ENCODE peak calls at places on chromosomes 7 and 10, in four cellular contexts. C is sigmoid colon; Z is mucosa of descending colon; S is stimulated activated CD4-positive, alpha-beta T cell treated with anti-CD3 and anti-CD28 coated beads, Interleukin-2, amount 100 ng/mL, for 48 hours. T is an unnamed sample.

GRCh38 chr10:127578628-127579305 is 29.7 kb downstream of the NPS start:
- DNase-seq in Z (no peak), C (no peak), S (no peak), T (no peak)

GRCh38 chr10:76903387-76903786 is 734.2 kb downstream of the KCNMA1 start:
- DNase-seq in S (no peak), C (no peak), Z (no peak), T (no peak)

GRCh38 chr10:86795353-86795752 is 38.9 kb downstream of the BMPR1A start:
- DNase-seq in Z (no peak), C (no peak), S (no peak), T (no peak)

GRCh38 chr10:59361659-59362183 is 628 bp downstream of the FAM13C start:
- DNase-seq in Z (no peak), C (no peak), S (no peak), T (no peak)

GRCh38 chr10:1382711-1383110 is 326.5 kb downstream of the WDR37 start:
- DNase-seq in Z (no peak), C (no peak), S (no peak), T (no peak)

GRCh38 chr10:43133196-43133808 is 4.9 kb upstream of the CSGALNACT2 start:
- DNase-seq in S (no peak), C (no peak), Z (no peak), T (no peak)

GRCh38 chr7:151759591-151760042 is 117.3 kb downstream of the PRKAG2 start:
- DNase-seq in S (peak), Z (no peak), C (peak), T (no peak)

GRCh38 chr7:3670898-3671297 is 369.8 kb downstream of the SDK1 start:
- DNase-seq in C (no peak), Z (no peak), S (no peak), T (no peak)

GRCh38 chr7:27575647-27576046 is 87.0 kb downstream of the HIBADH start:
- DNase-seq in Z (no peak), S (no peak), C (no peak), T (no peak)

GRCh38 chr7:107691713-107692112 is 31.1 kb downstream of the SLC26A4 start:
- DNase-seq in C (no peak), S (no peak), Z (no peak), T (no peak)

GRCh38 chr10:79335094-79335469 is 12.2 kb upstream of the PPIF start:
- DNase-seq in Z (no peak), C (no peak), S (no peak), T (no peak)

GRCh38 chr10:112383325-112383724 is 9.4 kb downstream of the ACSL5 start:
- DNase-seq in Z (no peak), S (no peak), C (no peak), T (no peak)

GRCh38 chr10:129962092-129962494 is 2.0 kb downstream of the EBF3 start:
- DNase-seq in S (no peak), Z (no peak), C (peak), T (no peak)

GRCh38 chr10:23081156-23081833 is 14.1 kb upstream of the MSRB2 start:
- DNase-seq in Z (no peak), C (peak), S (no peak), T (no peak)

GRCh38 chr10:14880201-14880600 is 1.5 kb downstream of the SUV39H2 start:
- DNase-seq in S (no peak), Z (no peak), C (no peak), T (no peak)

GRCh38 chr10:112137381-112137987 is 46.1 kb downstream of the GPAM start:
- DNase-seq in S (peak), C (peak), Z (peak), T (peak)

GRCh38 chr7:107816053-107816566 is 13.1 kb upstream of the SLC26A3 start:
- DNase-seq in Z (no peak), S (no peak), C (no peak), T (no peak)

GRCh38 chr7:69318794-69319193 is 279.5 kb upstream of the AUTS2 start:
- DNase-seq in Z (no peak), C (no peak), S (no peak), T (no peak)

GRCh38 chr7:34315032-34315431 is 343.0 kb upstream of the NPSR1 start:
- DNase-seq in S (no peak), C (no peak), Z (no peak), T (no peak)

GRCh38 chr7:43491123-43491522 is 91.8 kb upstream of the STK17A start:
- DNase-seq in Z (no peak), S (no peak), C (no peak), T (no peak)

GRCh38 chr10:127715782-127716378 is 21.1 kb upstream of the FOXI2 start:
- DNase-seq in S (no peak), C (no peak), Z (no peak), T (no peak)

GRCh38 chr10:124119933-124120332 is 26.5 kb upstream of the CHST15 start:
- DNase-seq in Z (no peak), C (no peak), S (no peak), T (peak)

GRCh38 chr7:107715531-107715930 is 28.4 kb upstream of the CBLL1 start:
- DNase-seq in S (no peak), C (no peak), Z (no peak), T (no peak)

GRCh38 chr10:683448-684071 is 5.9 kb downstream of the DIP2C start:
- DNase-seq in Z (no peak), C (peak), S (no peak), T (peak)

GRCh38 chr10:95516774-95517373 is 44.3 kb downstream of the SORBS1 start:
- DNase-seq in S (no peak), C (no peak), Z (no peak), T (no peak)

GRCh38 chr7:44565795-44566559 is 7.7 kb downstream of the DDX56 start:
- DNase-seq in S (no peak), Z (no peak), C (no peak), T (no peak)

GRCh38 chr10:3068968-3069737 is 1.8 kb downstream of the PFKP start:
- DNase-seq in Z (peak), C (no peak), S (peak), T (no peak)

GRCh38 chr10:44952779-44953231 is 6.8 kb upstream of the RASSF4 start:
- DNase-seq in C (peak), S (no peak), Z (no peak), T (no peak)